ENCODE peak calls at places on chromosomes 11 and 22, in five cellular contexts. S, P, R, C and A are unnamed samples.

GRCh38 chr11:113446938-113447337 is 28.3 kb downstream of the DRD2 start:
- DNase-seq in S (no peak), P (peak; percentile 92), R (no peak), C (no peak), A (no peak)

GRCh38 chr22:19596680-19597398 is 72.6 kb upstream of the CLDN5 start:
- DNase-seq in S (no peak), P (no peak), R (no peak), C (no peak), A (no peak)

GRCh38 chr11:105168457-105168856 is 28.9 kb upstream of the CARD18 start:
- DNase-seq in S (no peak), P (no peak), R (no peak), C (no peak), A (no peak)

GRCh38 chr11:21007297-21007696 is 337.9 kb downstream of the NELL1 start:
- DNase-seq in S (no peak), P (peak; percentile 57), R (no peak), C (no peak), A (no peak)

GRCh38 chr11:15493066-15493465 is 378.3 kb downstream of the INSC start:
- DNase-seq in S (no peak), P (no peak), R (no peak), C (no peak), A (no peak)

GRCh38 chr11:118790357-118791014 is 478 bp downstream of the DDX6 start:
- DNase-seq in S (peak; percentile 70), P (no peak), R (peak; percentile 80), C (peak; percentile 91), A (peak; percentile 75)

GRCh38 chr11:82494988-82495432 is 238.7 kb downstream of the FAM181B start:
- DNase-seq in S (no peak), P (peak; percentile 57), R (no peak), C (no peak), A (no peak)

GRCh38 chr11:110720646-110721283 is 8.5 kb upstream of the ARHGAP20 start:
- DNase-seq in S (no peak), P (no peak), R (no peak), C (no peak), A (no peak)

GRCh38 chr11:92550411-92550810 is 325.8 kb downstream of the FAT3 start:
- DNase-seq in S (no peak), P (no peak), R (no peak), C (no peak), A (no peak)

GRCh38 chr11:79744941-79745340 is 304.1 kb upstream of the TENM4 start:
- DNase-seq in S (no peak), P (no peak), R (no peak), C (no peak), A (no peak)

GRCh38 chr11:34358258-34358665 is 452 bp upstream of the ABTB2 start:
- DNase-seq in S (peak; percentile 74), P (peak; percentile 93), R (no peak), C (peak; percentile 88), A (peak; percentile 74)

GRCh38 chr22:50001388-50002231 is 11.0 kb downstream of the IL17REL start:
- DNase-seq in S (no peak), P (no peak), R (no peak), C (no peak), A (peak; percentile 70)

GRCh38 chr11:66056541-66056940 is 4.4 kb downstream of the SF3B2 start:
- DNase-seq in S (no peak), P (no peak), R (no peak), C (no peak), A (no peak)

GRCh38 chr11:34395916-34396555 is 38.2 kb upstream of the ABTB2 start:
- DNase-seq in S (no peak), P (no peak), R (no peak), C (no peak), A (no peak)

GRCh38 chr11:44112083-44112865 is 16.8 kb downstream of the EXT2 start:
- DNase-seq in S (peak; percentile 62), P (no peak), R (no peak), C (no peak), A (no peak)

GRCh38 chr11:69439651-69440464 is 41.6 kb upstream of the LINC01488 start:
- DNase-seq in S (no peak), P (no peak), R (no peak), C (peak; percentile 48), A (peak; percentile 25)

GRCh38 chr22:47200273-47201051 is 438.0 kb downstream of the TBC1D22A start:
- DNase-seq in S (peak; percentile 46), P (no peak), R (no peak), C (peak; percentile 67), A (no peak)

GRCh38 chr11:65355776-65356393 is 1.3 kb downstream of the TIGD3 start:
- DNase-seq in S (peak; percentile 70), P (no peak), R (no peak), C (peak; percentile 84), A (peak; percentile 85)

GRCh38 chr11:3052109-3052479 is 5.1 kb downstream of the CARS1 start:
- DNase-seq in S (no peak), P (no peak), R (no peak), C (peak; percentile 15), A (no peak)

GRCh38 chr11:4072668-4073285 is 21.8 kb upstream of the RRM1 start:
- DNase-seq in S (no peak), P (peak; percentile 71), R (no peak), C (no peak), A (no peak)

GRCh38 chr11:63870351-63871197 is 31.7 kb downstream of the MARK2 start:
- DNase-seq in S (no peak), P (no peak), R (no peak), C (peak; percentile 45), A (peak; percentile 39)

GRCh38 chr11:2150206-2150847 is 10.7 kb downstream of the INS start:
- DNase-seq in S (no peak), P (no peak), R (no peak), C (no peak), A (no peak)

GRCh38 chr11:8604078-8604723 is 10.2 kb upstream of the STK33 start:
- DNase-seq in S (no peak), P (peak; percentile 78), R (no peak), C (no peak), A (peak; percentile 82)

GRCh38 chr11:128692750-128693578 is 908 bp upstream of the FLI1 start:
- DNase-seq in S (peak; percentile 77), P (peak; percentile 70), R (no peak), C (peak; percentile 85), A (peak; percentile 71)

GRCh38 chr11:45982656-45983470 is 60.4 kb downstream of the LARGE2 start:
- DNase-seq in S (no peak), P (peak; percentile 96), R (no peak), C (no peak), A (peak; percentile 82)

GRCh38 chr22:40463727-40464126 is 93.3 kb downstream of the SGSM3 start:
- DNase-seq in S (no peak), P (no peak), R (no peak), C (no peak), A (no peak)

GRCh38 chr22:29043906-29044575 is 17.6 kb downstream of the C22orf31 start:
- DNase-seq in S (no peak), P (no peak), R (no peak), C (no peak), A (no peak)

GRCh38 chr22:42376721-42377177 is 55.5 kb downstream of the NFAM1 start:
- DNase-seq in S (peak; percentile 77), P (peak; percentile 94), R (no peak), C (peak; percentile 91), A (peak; percentile 90)

GRCh38 chr11:35811783-35812182 is 132.1 kb upstream of the LDLRAD3 start:
- DNase-seq in S (no peak), P (peak; percentile 67), R (no peak), C (no peak), A (no peak)

GRCh38 chr11:122559734-122560382 is 95.7 kb upstream of the UBASH3B start:
- DNase-seq in S (no peak), P (peak; percentile 93), R (no peak), C (no peak), A (no peak)

GRCh38 chr11:132576706-132577105 is 955.6 kb downstream of the OPCML start:
- DNase-seq in S (no peak), P (peak; percentile 98), R (no peak), C (no peak), A (no peak)

GRCh38 chr22:37428649-37429586 is 1.6 kb upstream of the ELFN2 start:
- DNase-seq in S (peak; percentile 66), P (peak; percentile 76), R (no peak), C (no peak), A (no peak)

GRCh38 chr11:116871248-116871647 is 33.8 kb upstream of the APOA1 start:
- DNase-seq in S (no peak), P (no peak), R (no peak), C (no peak), A (no peak)